ENCODE peak calls at places on chromosome 11, in ten cellular contexts. Y is mucosa of descending colon; J is left lung; L is thyroid gland; S is CD8-positive, alpha-beta memory T cell; Z is keratinocyte; V is iPS DF 6.9; M is cardiac muscle cell; T is CD4-positive, alpha-beta memory T cell; P is stomach. N is an unnamed sample. For H3K4me1 and H3K36me3, the result is how much of the 10 kb centered on the place peaks cover.

GRCh38 chr11:65506770-65507485 is 8.1 kb downstream of the MALAT1 start:
- DNase-seq in V (no peak), M (peak), L (peak), Z (no peak), S (peak), P (peak), J (no peak), Y (peak), T (no peak), N (peak)

GRCh38 chr11:61071880-61072279 is 30.4 kb upstream of the CD5 start:
- DNase-seq in P (no peak), T (no peak), Y (no peak), M (no peak), L (no peak), Z (no peak), S (no peak), J (no peak), V (no peak), N (no peak)

GRCh38 chr11:17116121-17116520 is 38.7 kb upstream of the RPS13 start:
- DNase-seq in T (no peak), V (no peak), J (no peak), M (peak), Z (no peak), Y (no peak), P (no peak), L (no peak), S (no peak), N (no peak)

GRCh38 chr11:41461057-41461681 is 1.7 kb upstream of the LRRC4C start:
- DNase-seq in T (no peak), L (no peak), Y (no peak), V (no peak), Z (no peak), M (peak), P (no peak), J (no peak), S (no peak), N (no peak)

GRCh38 chr11:34997872-34998548 is 81.6 kb downstream of the PDHX start:
- DNase-seq in L (no peak), Z (no peak), M (peak), T (peak), V (no peak), S (peak), J (no peak), P (no peak), Y (no peak), N (no peak)

GRCh38 chr11:22807855-22808558 is 21.6 kb downstream of the SVIP start:
- DNase-seq in M (peak), P (no peak), Z (no peak), S (no peak), J (no peak), T (no peak), Y (no peak), L (no peak), V (no peak), N (no peak)

GRCh38 chr11:66013762-66014100 is 1.9 kb downstream of the CST6 start:
- DNase-seq in P (no peak), T (no peak), L (no peak), J (peak), Z (no peak), V (no peak), Y (no peak), M (no peak), S (no peak), N (no peak)

GRCh38 chr11:120102862-120103118 is 35.1 kb downstream of the TRIM29 start:
- DNase-seq in Y (no peak), S (no peak), V (no peak), T (no peak), P (no peak), Z (no peak), L (no peak), M (no peak), J (no peak), N (no peak)

DNA sequence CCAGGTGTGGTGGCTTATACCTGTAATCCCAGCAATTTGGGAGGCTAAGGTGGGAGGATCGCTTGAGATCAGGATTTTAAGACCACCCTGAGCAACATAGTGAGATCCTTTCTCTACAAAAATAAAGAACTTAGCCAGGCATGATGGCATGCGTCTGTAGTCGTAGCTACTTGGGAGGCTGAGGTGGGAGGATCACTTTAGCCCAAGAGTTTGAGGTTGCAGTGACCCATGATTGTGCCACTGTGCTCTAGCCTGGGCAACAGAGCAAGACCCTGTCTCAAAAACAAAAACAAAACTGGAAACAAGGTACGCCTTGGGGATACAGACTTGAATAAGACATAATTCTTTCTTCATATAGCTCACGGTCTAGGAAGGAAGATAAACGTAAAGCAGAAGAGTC is 63.1 kb upstream of the GRAMD1B start:
- DNase-seq in V (no peak), M (no peak), P (no peak), Y (no peak), L (no peak), T (no peak), J (no peak), S (no peak), Z (no peak), N (no peak)
- H3K4me1 ChIP-seq in V (under half), M (under half), P (under half), Y (under half), L (under half), T (under half), J (under half), S (under half), Z (under half), N (under half)

DNA sequence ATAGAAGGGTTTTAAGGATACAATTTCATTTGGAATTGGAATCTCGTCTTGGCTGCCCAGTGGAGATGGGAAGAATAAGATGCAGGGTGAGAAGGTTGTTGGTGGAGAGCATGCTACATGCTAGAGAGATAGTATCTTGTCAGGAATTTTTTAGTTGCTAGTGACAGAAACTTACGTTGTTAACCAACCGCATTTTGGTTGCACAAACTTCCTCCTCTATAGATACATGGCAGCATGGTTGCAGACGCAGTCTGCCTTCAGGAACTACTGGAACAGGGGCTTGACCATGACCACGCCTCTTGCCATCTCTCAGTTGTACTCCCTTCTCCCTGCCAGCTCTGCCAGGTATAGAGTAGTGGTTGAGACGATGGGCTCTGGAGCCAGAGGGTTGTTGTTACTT is 13.5 kb upstream of the CCDC90B start:
- DNase-seq in Y (no peak), Z (no peak), M (no peak), P (no peak), L (no peak), V (no peak), T (no peak), J (no peak), S (no peak), N (no peak)
- H3K4me3 ChIP-seq in Y (no peak), Z (no peak), M (no peak), P (no peak), L (no peak), V (no peak), T (no peak), J (no peak), S (no peak), N (no peak)

GRCh38 chr11:45857834-45858492 is 10.7 kb downstream of the CRY2 start:
- DNase-seq in J (peak), M (peak), S (no peak), T (no peak), Y (no peak), V (no peak), P (peak), Z (no peak), L (peak), N (no peak)

GRCh38 chr11:45860348-45860747 is 13.1 kb downstream of the CRY2 start:
- DNase-seq in Y (no peak), L (no peak), J (no peak), S (no peak), Z (no peak), V (no peak), T (no peak), M (no peak), P (no peak), N (no peak)

GRCh38 chr11:45859661-45860140 is 12.4 kb downstream of the CRY2 start:
- DNase-seq in P (peak), L (peak), S (no peak), V (no peak), J (peak), Y (peak), M (peak), T (no peak), Z (peak), N (no peak)

GRCh38 chr11:45858751-45859398 is 11.6 kb downstream of the CRY2 start:
- DNase-seq in P (no peak), S (no peak), V (no peak), T (no peak), Y (no peak), Z (no peak), M (no peak), L (no peak), J (no peak), N (no peak)

GRCh38 chr11:45860764-45861510 is 13.7 kb downstream of the CRY2 start:
- DNase-seq in V (no peak), P (no peak), Y (no peak), J (peak), M (no peak), S (no peak), Z (no peak), T (no peak), L (no peak), N (no peak)
- H3K36me3 ChIP-seq in V (under half), P (half or more), Y (under half), J (half or more), M (under half), S (half or more), Z (under half), T (half or more), L (under half), N (half or more)

DNA sequence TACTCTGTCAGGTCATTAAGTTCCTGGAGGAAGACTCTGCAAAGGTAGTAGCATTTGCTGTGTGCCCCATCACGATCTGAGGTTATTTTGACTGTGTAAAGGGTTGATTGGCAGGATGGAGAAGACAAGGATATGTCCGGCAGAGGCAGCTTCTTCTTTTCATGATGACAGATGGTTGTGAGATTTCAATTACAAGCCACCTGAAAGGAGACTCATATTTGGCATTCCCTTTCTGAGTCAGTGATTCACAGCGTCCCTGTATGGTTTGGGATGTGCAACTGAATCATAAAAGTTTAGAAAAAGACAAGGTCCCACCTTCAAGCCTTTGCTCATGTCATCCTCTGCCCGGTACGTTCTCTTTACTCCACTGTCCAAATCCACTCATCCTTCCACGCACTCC is 113.4 kb downstream of the MTNR1B start:
- DNase-seq in P (no peak), V (no peak), Y (no peak), T (no peak), S (no peak), J (no peak), M (no peak), Z (no peak), L (no peak), N (no peak)
- H3K4me1 ChIP-seq in P (under half), V (under half), Y (under half), T (under half), S (under half), J (under half), M (under half), Z (under half), L (under half), N (under half)

GRCh38 chr11:5367461-5368074 is 16.0 kb upstream of the OR51M1 start:
- DNase-seq in T (no peak), V (no peak), J (no peak), P (no peak), Z (no peak), L (no peak), Y (no peak), S (no peak), M (peak), N (no peak)
- H3K4me3 ChIP-seq in T (no peak), V (no peak), J (no peak), P (no peak), Z (no peak), L (no peak), Y (no peak), S (no peak), M (no peak), N (no peak)

DNA sequence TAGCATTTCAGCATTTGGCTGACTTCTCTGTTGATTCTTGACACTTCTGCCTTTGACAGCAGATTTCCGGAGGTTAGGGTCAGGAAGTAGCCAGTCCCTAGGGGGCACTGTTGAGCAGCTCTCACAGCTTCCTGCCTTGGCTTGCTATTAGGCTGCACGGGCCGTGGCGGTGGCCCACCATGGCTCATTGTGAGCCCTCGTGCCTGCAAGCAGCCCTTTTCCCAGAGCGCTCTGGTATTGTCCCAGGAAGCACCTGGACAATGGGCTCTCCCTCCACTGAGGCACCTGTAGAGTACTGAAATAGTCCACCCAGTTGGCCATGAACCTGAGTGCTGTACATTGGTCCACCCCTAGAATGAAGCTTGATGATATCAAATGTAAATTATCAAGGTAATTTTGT is 100.2 kb upstream of the GAL start:
- DNase-seq in L (peak), S (peak), Y (no peak), V (peak), J (no peak), Z (no peak), P (peak), T (peak), M (peak), N (peak)
- H3K36me3 ChIP-seq in L (under half), S (under half), Y (under half), V (under half), J (half or more), Z (under half), P (half or more), T (under half), M (under half), N (half or more)

N was measured in effector memory CD4-positive, alpha-beta T cell.